ENCODE peak calls at places on chromosomes 16 and 17, in ten cellular contexts. F, R, O, P, T, J, C, G, Y and U are unnamed samples. For H3K4me1, the result is how much of the 10 kb centered on the place peaks cover.

GRCh38 chr16:74778646-74779045 is 4.0 kb upstream of the FA2H start:
- DNase-seq in F (no peak), R (no peak), O (no peak), P (no peak), T (no peak), J (no peak), C (no peak), G (no peak), Y (no peak), U (no peak)

GRCh38 chr16:65449526-65449925 is 327.7 kb upstream of the CDH11 start:
- DNase-seq in F (no peak), R (no peak), O (no peak), P (no peak), T (no peak), J (no peak), C (no peak), G (no peak), Y (no peak), U (no peak)

GRCh38 chr17:39229274-39229913 is 3.6 kb upstream of the STAC2 start:
- DNase-seq in F (no peak), R (no peak), O (no peak), P (no peak), T (no peak), J (no peak), C (no peak), G (no peak), Y (no peak), U (no peak)

GRCh38 chr17:4869599-4869998 is 29.7 kb upstream of the C17orf107 start:
- DNase-seq in F (no peak), R (no peak), O (no peak), P (no peak), T (no peak), J (no peak), C (no peak), G (no peak), Y (no peak), U (no peak)

GRCh38 chr17:10735251-10735650 is 5.4 kb upstream of the TMEM220 start:
- DNase-seq in F (no peak), R (no peak), O (no peak), P (peak), T (no peak), J (no peak), C (no peak), G (no peak), Y (no peak), U (no peak)

GRCh38 chr16:2438121-2438520 is 8.9 kb downstream of the CCNF start:
- DNase-seq in F (no peak), R (no peak), O (no peak), P (no peak), T (no peak), J (no peak), C (no peak), G (no peak), Y (no peak), U (no peak)

GRCh38 chr17:72315514-72315913 is 194.7 kb downstream of the SOX9 start:
- DNase-seq in F (no peak), R (no peak), O (no peak), P (no peak), T (no peak), J (no peak), C (no peak), G (no peak), Y (no peak), U (no peak)

GRCh38 chr17:5365831-5366230 is 53.6 kb downstream of the NUP88 start:
- DNase-seq in F (no peak), R (no peak), O (no peak), P (no peak), T (no peak), J (no peak), C (no peak), G (no peak), Y (peak), U (no peak)

GRCh38 chr17:46772879-46773620 is 45.4 kb downstream of the WNT3 start:
- DNase-seq in F (no peak), R (no peak), O (no peak), P (peak), T (no peak), J (no peak), C (no peak), G (no peak), Y (no peak), U (no peak)

GRCh38 chr17:59465949-59466307 is 99.5 kb upstream of the DHX40 start:
- DNase-seq in F (no peak), R (no peak), O (no peak), P (no peak), T (no peak), J (no peak), C (no peak), G (no peak), Y (no peak), U (no peak)

GRCh38 chr17:59476413-59476812 is 89.0 kb upstream of the DHX40 start:
- DNase-seq in F (no peak), R (no peak), O (no peak), P (no peak), T (no peak), J (no peak), C (no peak), G (no peak), Y (no peak), U (no peak)

GRCh38 chr17:59469786-59470485 is 95.5 kb upstream of the DHX40 start:
- DNase-seq in F (no peak), R (no peak), O (no peak), P (no peak), T (no peak), J (no peak), C (no peak), G (no peak), Y (no peak), U (no peak)

GRCh38 chr17:59466943-59467801 is 98.2 kb upstream of the DHX40 start:
- DNase-seq in F (no peak), R (no peak), O (no peak), P (no peak), T (no peak), J (no peak), C (no peak), G (no peak), Y (no peak), U (no peak)

GRCh38 chr17:59470624-59471297 is 94.6 kb upstream of the DHX40 start:
- DNase-seq in F (no peak), R (no peak), O (no peak), P (no peak), T (no peak), J (no peak), C (no peak), G (no peak), Y (no peak), U (no peak)
- H3K4me1 ChIP-seq in F (under half), R (under half), O (under half), P (under half), T (under half), J (under half), C (under half), G (under half), Y (under half), U (under half)

DNA sequence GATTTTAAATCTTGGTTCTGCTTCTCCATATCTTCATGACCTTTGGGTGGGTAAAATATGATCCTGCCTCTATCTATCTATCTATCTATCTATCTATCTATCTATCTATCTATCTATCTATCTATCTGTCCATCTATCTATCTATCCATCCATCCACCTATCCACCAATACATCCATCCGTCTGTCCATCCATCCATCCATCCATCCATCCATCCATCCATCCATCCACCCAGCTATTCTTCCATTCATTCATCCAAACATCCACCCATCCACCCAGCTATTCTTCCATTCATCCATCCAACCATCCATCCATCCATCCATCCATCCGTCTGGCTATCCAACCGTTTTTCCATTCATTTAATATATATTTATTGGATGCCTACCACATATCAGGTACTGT is 11.5 kb downstream of the PRKCB start:
- DNase-seq in F (no peak), R (no peak), O (no peak), P (no peak), T (no peak), J (no peak), C (no peak), G (no peak), Y (no peak), U (no peak)
- H3K4me1 ChIP-seq in F (under half), R (under half), O (under half), P (under half), T (under half), J (under half), C (half or more), G (under half), Y (under half), U (under half)

GRCh38 chr16:85377388-85378144 is 235.6 kb upstream of the GSE1 start:
- DNase-seq in F (no peak), R (no peak), O (no peak), P (no peak), T (no peak), J (no peak), C (no peak), G (no peak), Y (no peak), U (no peak)
- H3K4me1 ChIP-seq in F (under half), R (under half), O (under half), P (under half), T (under half), J (under half), C (under half), G (under half), Y (under half), U (under half)

DNA sequence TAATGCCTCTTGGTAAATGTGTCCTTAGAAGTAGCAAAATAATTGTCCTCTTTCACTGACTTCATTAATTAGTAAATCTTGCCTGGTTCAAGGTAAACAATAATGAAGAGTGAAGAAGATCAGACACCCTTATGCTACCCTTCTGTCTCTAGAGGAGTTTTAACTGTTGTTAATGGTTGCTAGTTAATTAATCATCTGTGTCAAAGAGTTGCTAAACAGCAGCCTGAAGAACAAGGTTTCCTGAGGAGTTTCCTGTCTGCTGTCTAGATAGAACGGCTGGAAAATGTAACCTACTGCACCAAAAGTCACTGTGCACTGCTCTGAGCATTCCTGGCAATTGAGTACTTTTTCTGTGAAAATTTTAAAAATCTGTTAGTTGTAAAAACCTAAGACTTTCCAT is 131.3 kb downstream of the NLK start:
- DNase-seq in F (no peak), R (no peak), O (no peak), P (no peak), T (no peak), J (no peak), C (no peak), G (peak), Y (no peak), U (no peak)
- H3K4me1 ChIP-seq in F (under half), R (under half), O (under half), P (under half), T (under half), J (under half), C (under half), G (under half), Y (under half), U (under half)

GRCh38 chr16:69814078-69814477 is 51.9 kb downstream of the WWP2 start:
- DNase-seq in F (no peak), R (no peak), O (peak), P (no peak), T (no peak), J (no peak), C (no peak), G (no peak), Y (no peak), U (no peak)
- H3K4me1 ChIP-seq in F (under half), R (under half), O (half or more), P (under half), T (under half), J (under half), C (under half), G (under half), Y (under half), U (under half)

GRCh38 chr17:50146927-50147640 is 3.4 kb downstream of the PPP1R9B start:
- DNase-seq in F (no peak), R (no peak), O (no peak), P (no peak), T (no peak), J (no peak), C (no peak), G (no peak), Y (no peak), U (no peak)
- H3K4me1 ChIP-seq in F (under half), R (under half), O (under half), P (under half), T (under half), J (half or more), C (half or more), G (under half), Y (under half), U (under half)